ENCODE peak calls at places on chromosomes 13 and 19, in five cellular contexts. B, N, H, Q and M are unnamed samples.

GRCh38 chr19:8569066-8569761 is 8.0 kb downstream of the MYO1F start:
- DNase-seq in N (no peak), H (peak), B (peak), Q (peak), M (peak)

GRCh38 chr13:24167666-24168391 is 7.3 kb downstream of the SPATA13 start:
- DNase-seq in N (no peak), B (no peak), Q (no peak), H (no peak), M (no peak)

GRCh38 chr13:47841131-47841530 is 159.9 kb downstream of the SUCLA2 start:
- DNase-seq in N (no peak), Q (no peak), B (no peak), H (no peak), M (no peak)

GRCh38 chr19:47509973-47510372 is 4.9 kb downstream of the NAPA start:
- DNase-seq in N (no peak), B (no peak), H (no peak), Q (no peak), M (peak)

GRCh38 chr19:44051654-44052402 is at the start of gene ZNF223:
- DNase-seq in B (peak), N (peak), Q (peak), H (peak), M (peak)

GRCh38 chr19:35120898-35121297 is 5.3 kb downstream of the FXYD3 start:
- DNase-seq in Q (peak), N (no peak), B (no peak), H (no peak), M (peak)

GRCh38 chr13:44281252-44282000 is 92.2 kb upstream of the SERP2 start:
- DNase-seq in H (no peak), Q (peak), B (no peak), N (no peak), M (no peak)

GRCh38 chr13:23966691-23967615 is 69.7 kb upstream of the C1QTNF9B start:
- DNase-seq in Q (peak), H (no peak), B (no peak), N (no peak), M (peak)

GRCh38 chr19:43739836-43740235 is 14.9 kb downstream of the SMG9 start:
- DNase-seq in B (no peak), Q (peak), N (no peak), H (no peak), M (peak)

GRCh38 chr19:50266896-50267295 is 62.3 kb downstream of the KCNC3 start:
- DNase-seq in N (no peak), Q (no peak), H (no peak), B (no peak), M (peak)

GRCh38 chr19:55153652-55154264 is 3.8 kb downstream of the TNNI3 start:
- DNase-seq in N (no peak), H (no peak), Q (no peak), B (no peak), M (peak)

GRCh38 chr19:41569481-41570150 is 6.3 kb upstream of the CEACAM21 start:
- DNase-seq in Q (no peak), H (no peak), N (no peak), B (no peak), M (no peak)

GRCh38 chr13:95301135-95301946 is at the start of gene ABCC4:
- DNase-seq in Q (peak), N (peak), B (peak), H (peak), M (peak)

GRCh38 chr13:75675421-75675820 is 39.3 kb downstream of the LMO7 start:
- DNase-seq in B (no peak), N (no peak), Q (no peak), H (peak), M (no peak)

GRCh38 chr13:44622259-44622658 is 46.1 kb upstream of the TSC22D1 start:
- DNase-seq in Q (no peak), B (no peak), H (no peak), N (no peak), M (peak)

GRCh38 chr19:8184274-8184673 is 24.9 kb upstream of the CERS4 start:
- DNase-seq in Q (no peak), B (no peak), N (no peak), H (no peak), M (no peak)

GRCh38 chr13:30362005-30362788 is 54.8 kb upstream of the KATNAL1 start:
- DNase-seq in H (no peak), B (no peak), Q (no peak), N (no peak), M (no peak)

GRCh38 chr19:2478756-2479555 is 3.0 kb downstream of the GADD45B start:
- DNase-seq in N (no peak), B (peak), H (peak), Q (peak), M (peak)

GRCh38 chr19:13211426-13212308 is 61.5 kb downstream of the IER2 start:
- DNase-seq in N (no peak), Q (no peak), H (no peak), B (no peak), M (peak)